ENCODE peak calls at places on chromosome 1, in six cellular contexts. O is psoas muscle; H is effector memory CD4-positive, alpha-beta T cell; C is A549; Y is naive thymus-derived CD4-positive, alpha-beta T cell; T is fibroblast of lung. G is an unnamed sample.

GRCh38 chr1:245262876-245263625 is 108.3 kb downstream of the KIF26B start:
- DNase-seq in H (no peak), Y (no peak), T (no peak), C (no peak), O (no peak), G (no peak)

GRCh38 chr1:41239988-41240610 is 2.0 kb downstream of the SCMH1 start:
- DNase-seq in Y (peak; percentile 47), C (peak; percentile 10), O (no peak), H (no peak), T (peak; percentile 78), G (no peak)

GRCh38 chr1:214830956-214831355 is 228.0 kb downstream of the CENPF start:
- DNase-seq in C (no peak), Y (no peak), H (no peak), O (no peak), T (no peak), G (no peak)

GRCh38 chr1:121516279-121516967 is 331.6 kb downstream of the SRGAP2C start:
- DNase-seq in Y (peak; percentile 66), H (peak; percentile 11), O (peak; percentile 21), C (no peak), T (no peak), G (no peak)

GRCh38 chr1:150548632-150549495 is at the start of gene ADAMTSL4:
- DNase-seq in O (peak; percentile 75), C (peak; percentile 80), H (no peak), Y (no peak), T (peak; percentile 87), G (peak; percentile 63)

GRCh38 chr1:23756676-23757075 is 13.4 kb downstream of the ELOA start:
- DNase-seq in O (no peak), C (no peak), T (peak; percentile 42), Y (no peak), H (no peak), G (no peak)

GRCh38 chr1:5267603-5268235 is 613.3 kb downstream of the AJAP1 start:
- DNase-seq in T (no peak), O (no peak), Y (no peak), C (no peak), H (no peak), G (no peak)

GRCh38 chr1:10673305-10673704 is 123.1 kb downstream of the CASZ1 start:
- DNase-seq in Y (no peak), O (no peak), T (no peak), H (no peak), C (no peak), G (no peak)

GRCh38 chr1:172145231-172145651 is 275.2 kb upstream of the C1orf105 start:
- DNase-seq in O (no peak), Y (no peak), H (no peak), C (no peak), T (peak; percentile 73), G (no peak)

GRCh38 chr1:226937940-226938725 is 2.0 kb upstream of the COQ8A start:
- DNase-seq in Y (no peak), T (no peak), C (no peak), H (no peak), O (no peak), G (no peak)

GRCh38 chr1:7262611-7263010 is 477.4 kb downstream of the CAMTA1 start:
- DNase-seq in C (peak; percentile 21), H (no peak), O (no peak), Y (no peak), T (no peak), G (no peak)

GRCh38 chr1:212287261-212287895 is 2.2 kb downstream of the PPP2R5A start:
- DNase-seq in H (no peak), Y (no peak), T (no peak), C (no peak), O (no peak), G (no peak)

GRCh38 chr1:112637257-112638108 is 17.9 kb downstream of the CAPZA1 start:
- DNase-seq in Y (no peak), O (no peak), H (no peak), C (peak; percentile 13), T (no peak), G (no peak)

GRCh38 chr1:107622975-107623374 is 342.0 kb downstream of the VAV3 start:
- DNase-seq in C (no peak), O (no peak), Y (no peak), H (no peak), T (peak; percentile 41), G (no peak)

GRCh38 chr1:184892116-184892515 is 82.2 kb downstream of the NIBAN1 start:
- DNase-seq in H (no peak), Y (no peak), C (no peak), T (no peak), O (no peak), G (no peak)

GRCh38 chr1:209785592-209785991 is 1.2 kb upstream of the C1orf74 start:
- DNase-seq in O (no peak), Y (no peak), C (no peak), T (no peak), H (no peak), G (no peak)

GRCh38 chr1:243842154-243842553 is 7.9 kb downstream of the AKT3 start:
- DNase-seq in Y (no peak), H (no peak), O (no peak), T (no peak), C (no peak), G (no peak)

GRCh38 chr1:30757196-30757949 is at the start of gene LAPTM5:
- DNase-seq in C (no peak), H (peak; percentile 64), T (peak; percentile 47), Y (peak; percentile 64), O (peak; percentile 45), G (no peak)

GRCh38 chr1:207244409-207244801 is 77.1 kb upstream of the CD55 start:
- DNase-seq in T (no peak), C (no peak), O (no peak), H (no peak), Y (no peak), G (no peak)

GRCh38 chr1:168763031-168763430 is 34.0 kb upstream of the DPT start:
- DNase-seq in T (no peak), H (no peak), O (no peak), Y (no peak), C (no peak), G (no peak)

GRCh38 chr1:52544665-52545525 is 8.0 kb downstream of the TUT4 start:
- DNase-seq in H (no peak), C (no peak), Y (no peak), O (no peak), T (no peak), G (no peak)

GRCh38 chr1:246690100-246690499 is 34.1 kb upstream of the SCCPDH start:
- DNase-seq in T (no peak), C (no peak), Y (no peak), O (no peak), H (no peak), G (no peak)

GRCh38 chr1:246682231-246682895 is 41.8 kb upstream of the SCCPDH start:
- DNase-seq in T (no peak), C (no peak), O (no peak), H (no peak), Y (no peak), G (no peak)

GRCh38 chr1:246683521-246683920 is 40.7 kb upstream of the SCCPDH start:
- DNase-seq in C (no peak), Y (no peak), T (no peak), O (no peak), H (no peak), G (no peak)

GRCh38 chr1:246689409-246689997 is 34.7 kb upstream of the SCCPDH start:
- DNase-seq in O (peak; percentile 58), T (peak; percentile 73), H (no peak), Y (peak; percentile 55), C (peak; percentile 94), G (no peak)

DNA sequence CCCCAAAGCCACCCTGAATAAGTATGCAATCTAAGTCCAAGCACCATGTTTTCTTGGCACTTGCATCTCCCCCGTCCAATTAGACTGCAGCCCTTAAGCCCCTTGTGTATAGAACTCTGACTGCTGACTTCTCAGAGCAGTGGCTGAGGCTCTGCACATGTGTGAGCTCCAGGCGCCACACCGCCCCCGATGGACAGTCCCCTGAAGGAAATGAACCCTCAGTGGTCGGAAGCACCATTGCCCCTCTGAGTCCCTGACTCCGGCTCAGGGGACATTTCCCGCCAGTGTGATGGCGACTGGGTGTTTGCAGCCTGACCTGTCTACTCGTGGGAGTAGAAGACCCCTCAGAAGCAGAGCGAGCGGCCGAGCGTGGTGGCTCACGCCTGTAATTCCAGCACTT is 37.2 kb upstream of the SCCPDH start:
- DNase-seq in T (no peak), H (no peak), C (no peak), Y (no peak), O (no peak), G (no peak)
- H3K4me1 ChIP-seq in T (peaks cover 6% of the 10 kb centered on the region), H (no peaks in the 10 kb centered on the region), C (no peaks in the 10 kb centered on the region), Y (no peaks in the 10 kb centered on the region), O (peaks cover 14% of the 10 kb centered on the region), G (no peaks in the 10 kb centered on the region)

GRCh38 chr1:148379697-148380096 is 103.4 kb downstream of the PPIAL4G start:
- DNase-seq in Y (no peak), H (no peak), O (no peak), T (no peak), C (no peak), G (no peak)
- H3K4me3 ChIP-seq in Y (no peak overlapping the region), H (no peak overlapping the region), O (no peak overlapping the region), T (no peak overlapping the region), C (no peak overlapping the region), G (no peak overlapping the region)

GRCh38 chr1:15616704-15617172 is 520 bp upstream of the DDI2 start:
- DNase-seq in H (no peak), C (no peak), O (no peak), Y (no peak), T (no peak), G (no peak)

GRCh38 chr1:15620155-15620545 is 2.9 kb downstream of the DDI2 start:
- DNase-seq in C (peak; percentile 20), T (no peak), H (no peak), Y (no peak), O (no peak), G (no peak)

GRCh38 chr1:15618685-15619525 is 1.6 kb downstream of the DDI2 start:
- DNase-seq in T (peak; percentile 94), H (no peak), Y (no peak), O (no peak), C (no peak), G (no peak)

GRCh38 chr1:15617173-15617873 is at the start of gene DDI2:
- DNase-seq in O (peak; percentile 98), T (peak; percentile 97), C (peak; percentile 76), H (peak; percentile 95), Y (peak; percentile 88), G (peak; percentile 94)

DNA sequence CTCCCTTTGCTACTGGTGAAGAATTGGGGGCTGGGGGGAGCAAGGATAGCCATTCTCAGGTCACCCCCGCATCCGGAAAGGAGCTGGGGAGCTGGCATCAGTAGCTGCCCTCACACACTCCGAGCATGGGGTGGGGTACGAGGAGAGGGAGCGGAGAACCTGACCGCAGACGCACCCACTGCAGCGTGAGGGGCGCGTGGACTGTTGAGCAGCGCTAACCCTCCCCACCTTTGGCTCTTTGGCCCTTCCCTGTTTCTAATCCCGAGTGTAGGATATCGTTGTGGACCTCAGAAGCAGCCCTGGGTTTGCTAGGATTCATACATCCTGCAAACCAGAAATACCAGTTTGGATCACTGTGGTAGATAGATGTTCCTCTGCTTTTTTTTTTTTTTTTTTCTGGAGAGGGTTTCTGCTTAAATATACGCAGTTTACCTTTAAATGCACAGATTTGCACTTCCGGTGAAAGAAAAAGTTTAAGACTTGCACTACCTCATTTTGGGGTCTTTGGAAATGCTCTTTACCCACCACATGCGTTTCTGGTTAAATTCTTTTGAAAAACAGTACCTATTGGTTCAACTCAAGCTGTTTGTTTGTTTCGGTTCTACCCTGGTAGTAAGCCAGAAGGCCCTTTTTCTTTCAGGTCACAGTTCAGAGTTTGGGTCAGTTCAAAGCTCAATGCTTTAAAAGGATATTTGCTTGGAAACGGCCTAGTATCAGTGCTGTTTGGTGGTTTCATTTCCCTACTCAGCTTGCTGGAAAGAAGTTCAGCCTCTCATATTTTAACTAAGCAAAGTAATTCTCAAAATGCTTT is 821 bp downstream of the DDI2 start:
- DNase-seq in C (no peak), Y (no peak), T (no peak), H (no peak), O (peak; percentile 39), G (no peak)
- H3K4me1 ChIP-seq in C (peaks cover 41% of the 10 kb centered on the region), Y (peaks cover 25% of the 10 kb centered on the region), T (peaks cover 18% of the 10 kb centered on the region), H (peaks cover 17% of the 10 kb centered on the region), O (peaks cover 41% of the 10 kb centered on the region), G (peaks cover 7% of the 10 kb centered on the region)

GRCh38 chr1:148352470-148353118 is 130.5 kb downstream of the PPIAL4G start:
- DNase-seq in H (no peak), Y (no peak), T (no peak), O (no peak), C (no peak), G (no peak)
- H3K4me3 ChIP-seq in H (no peak overlapping the region), Y (no peak overlapping the region), T (no peak overlapping the region), O (no peak overlapping the region), C (no peak overlapping the region), G (no peak overlapping the region)

G was measured in breast epithelium.